ENCODE peak calls at places on chromosomes 11 and 22, in nine cellular contexts. J, F, C, Z, P, Q, T, U and O are unnamed samples.

GRCh38 chr11:101835465-101836063 is 79.2 kb upstream of the CEP126 start:
- DNase-seq in U (no peak), Z (no peak), T (no peak), P (no peak), C (no peak), J (no peak), F (no peak), Q (peak; percentile 26), O (no peak)

GRCh38 chr22:29268511-29269229 is 602 bp downstream of the EWSR1 start:
- DNase-seq in Z (peak; percentile 73), Q (peak; percentile 45), U (peak; percentile 69), C (peak; percentile 26), P (no peak), T (peak; percentile 69), J (peak; percentile 88), F (peak; percentile 61), O (no peak)

GRCh38 chr11:71456831-71457230 is 3.8 kb downstream of the NADSYN1 start:
- DNase-seq in J (peak; percentile 26), U (no peak), P (peak; percentile 19), T (no peak), Q (no peak), C (no peak), Z (no peak), F (no peak), O (no peak)

GRCh38 chr11:91932151-91932821 is 292.3 kb upstream of the FAT3 start:
- DNase-seq in Q (no peak), T (no peak), C (no peak), Z (no peak), U (no peak), F (no peak), P (no peak), J (peak; percentile 59), O (no peak)

GRCh38 chr22:25039255-25039654 is 86.7 kb downstream of the KIAA1671 start:
- DNase-seq in F (no peak), Q (no peak), U (no peak), J (no peak), Z (no peak), T (no peak), P (no peak), C (no peak), O (no peak)

GRCh38 chr11:8631395-8632110 is 37.5 kb upstream of the STK33 start:
- DNase-seq in C (peak; percentile 62), T (peak; percentile 69), Q (peak; percentile 82), U (no peak), Z (no peak), F (no peak), J (no peak), P (no peak), O (peak; percentile 40)

GRCh38 chr11:45335434-45335833 is 49.3 kb upstream of the SYT13 start:
- DNase-seq in U (no peak), J (no peak), Z (no peak), C (no peak), Q (no peak), T (no peak), F (no peak), P (no peak), O (no peak)

GRCh38 chr11:73969991-73970800 is 12.4 kb downstream of the UCP2 start:
- DNase-seq in C (no peak), F (no peak), Z (no peak), J (peak; percentile 53), Q (no peak), P (no peak), T (no peak), U (no peak), O (no peak)

GRCh38 chr11:124900464-124900863 is 2.8 kb upstream of the ROBO4 start:
- DNase-seq in F (no peak), Q (peak; percentile 92), T (peak; percentile 88), C (peak; percentile 88), U (no peak), J (no peak), P (no peak), Z (no peak), O (no peak)

GRCh38 chr22:26462051-26462450 is 21.5 kb downstream of the HPS4 start:
- DNase-seq in Z (no peak), C (no peak), U (no peak), T (no peak), F (no peak), Q (no peak), P (no peak), J (no peak), O (no peak)

GRCh38 chr11:2464451-2465165 is 19.8 kb downstream of the KCNQ1 start:
- DNase-seq in P (no peak), F (peak; percentile 23), Z (no peak), C (no peak), Q (no peak), T (no peak), U (no peak), J (no peak), O (no peak)

GRCh38 chr11:17154409-17155159 is 53.2 kb downstream of the PIK3C2A start:
- DNase-seq in Q (no peak), U (peak; percentile 16), Z (no peak), J (no peak), T (no peak), C (no peak), P (no peak), F (no peak), O (no peak)

GRCh38 chr11:63840356-63841060 is 1.6 kb downstream of the MARK2 start:
- DNase-seq in F (no peak), U (peak; percentile 46), J (no peak), Z (no peak), Q (no peak), C (peak; percentile 19), T (peak; percentile 9), P (no peak), O (no peak)

GRCh38 chr11:2420502-2421225 is 20.1 kb downstream of the TSSC4 start:
- DNase-seq in C (peak; percentile 40), T (peak; percentile 69), Q (peak; percentile 72), P (no peak), U (peak; percentile 75), J (peak; percentile 92), F (peak; percentile 77), Z (peak; percentile 82), O (peak; percentile 18)

GRCh38 chr22:39984006-39984405 is 10.7 kb upstream of the FAM83F start:
- DNase-seq in P (no peak), Q (peak; percentile 71), T (peak; percentile 33), J (no peak), C (peak; percentile 84), U (no peak), Z (no peak), F (no peak), O (no peak)

GRCh38 chr11:93850585-93851018 is at the start of gene VSTM5:
- DNase-seq in J (no peak), T (no peak), Z (no peak), P (no peak), U (no peak), F (no peak), Q (peak; percentile 70), C (no peak), O (no peak)
- H3K4me3 ChIP-seq in J (peak within 1 kb of the TSS; percentile 61), T (peak within 1 kb of the TSS; percentile 50), Z (peak within 1 kb of the TSS; percentile 45), P (peak within 1 kb of the TSS; percentile 13), U (no peak within 1 kb of the TSS), F (peak within 1 kb of the TSS; percentile 53), Q (peak within 1 kb of the TSS; percentile 32), C (peak within 1 kb of the TSS; percentile 27), O (no peak within 1 kb of the TSS)

DNA sequence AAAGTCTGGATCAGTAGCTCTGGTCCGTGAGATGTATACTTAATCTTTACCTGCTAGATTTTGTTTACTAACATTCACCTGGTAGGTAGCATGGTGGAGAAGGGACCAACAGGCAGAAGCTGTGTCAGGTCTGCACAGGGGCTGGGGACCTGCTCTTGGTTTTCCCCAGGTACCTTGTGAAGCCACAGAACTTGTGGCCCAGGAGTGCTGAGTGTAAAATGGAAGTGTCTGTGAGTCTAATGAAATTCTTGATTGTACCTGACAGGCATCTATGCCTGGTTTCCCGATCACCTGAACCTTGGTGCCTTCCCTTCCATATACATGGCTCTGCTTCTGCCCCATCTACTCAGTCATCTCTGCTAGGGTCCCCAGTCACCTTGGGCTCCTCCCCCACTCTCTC is 94.3 kb downstream of the CWC15 start:
- DNase-seq in T (no peak), J (no peak), P (no peak), U (no peak), Z (no peak), C (no peak), Q (no peak), F (no peak), O (no peak)
- TF ChIP-seq CTCF in T (no peak), J (no peak), P (no peak), U (no peak), Z (no peak), C (no peak), Q (no peak), F (no peak), O (no peak)

DNA sequence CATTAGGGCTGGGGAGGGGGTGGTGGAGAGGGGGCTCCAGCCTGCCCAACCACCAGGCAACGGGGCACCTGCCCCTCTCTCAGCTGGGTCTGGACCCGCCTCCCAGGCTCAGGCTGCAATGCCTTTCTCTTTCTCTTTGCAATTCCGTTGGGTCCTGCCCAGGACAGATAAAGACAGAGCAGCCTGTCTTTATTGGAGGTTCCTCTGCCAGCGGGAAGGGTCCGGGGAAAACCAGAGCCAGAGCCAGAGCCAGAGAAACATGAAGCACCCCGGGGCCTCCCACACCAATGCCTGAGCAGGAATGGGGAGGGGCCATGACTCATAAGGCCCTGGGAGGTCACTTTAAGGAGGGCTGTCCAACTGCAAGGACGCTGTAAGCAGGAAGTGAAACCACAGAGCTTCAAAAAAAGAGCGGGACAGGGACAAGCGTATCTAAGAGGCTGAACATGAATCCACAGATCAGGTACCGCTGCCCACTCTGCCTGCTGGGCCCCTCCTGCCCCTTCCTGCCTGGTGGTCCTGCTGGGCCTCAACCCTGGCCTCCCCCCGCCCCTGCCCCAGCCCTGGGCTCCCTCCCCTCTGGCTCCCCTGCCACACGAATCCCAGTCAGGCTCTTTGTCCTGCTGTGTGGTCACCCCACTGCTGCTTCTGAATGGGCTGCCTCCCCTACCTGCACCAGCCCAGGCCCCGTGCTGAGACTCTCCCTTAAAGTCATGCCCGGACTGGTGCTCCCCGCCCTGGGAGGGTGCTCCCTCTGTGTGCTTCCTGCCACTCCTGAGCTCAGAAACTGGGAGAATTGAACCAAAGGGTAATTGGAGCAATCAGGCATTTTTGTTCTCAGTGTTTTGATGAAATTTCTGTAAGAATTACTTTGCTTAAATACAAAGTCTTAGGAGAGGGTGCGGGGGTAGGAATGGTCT is at the start of gene APOBEC3B:
- DNase-seq in Z (peak; percentile 91), Q (peak; percentile 97), J (peak; percentile 95), P (peak; percentile 91), F (peak; percentile 87), T (peak; percentile 94), C (peak; percentile 93), U (peak; percentile 96), O (peak; percentile 78)
- H3K4me3 ChIP-seq in Z (peak within 1 kb of the TSS; percentile 44), Q (peak within 1 kb of the TSS; percentile 19), J (peak within 1 kb of the TSS; percentile 67), P (peak within 1 kb of the TSS; percentile 19), F (peak within 1 kb of the TSS; percentile 53), T (peak within 1 kb of the TSS; percentile 58), C (peak within 1 kb of the TSS; percentile 32), U (peak within 1 kb of the TSS; percentile 72), O (peak within 1 kb of the TSS; percentile 50)

DNA sequence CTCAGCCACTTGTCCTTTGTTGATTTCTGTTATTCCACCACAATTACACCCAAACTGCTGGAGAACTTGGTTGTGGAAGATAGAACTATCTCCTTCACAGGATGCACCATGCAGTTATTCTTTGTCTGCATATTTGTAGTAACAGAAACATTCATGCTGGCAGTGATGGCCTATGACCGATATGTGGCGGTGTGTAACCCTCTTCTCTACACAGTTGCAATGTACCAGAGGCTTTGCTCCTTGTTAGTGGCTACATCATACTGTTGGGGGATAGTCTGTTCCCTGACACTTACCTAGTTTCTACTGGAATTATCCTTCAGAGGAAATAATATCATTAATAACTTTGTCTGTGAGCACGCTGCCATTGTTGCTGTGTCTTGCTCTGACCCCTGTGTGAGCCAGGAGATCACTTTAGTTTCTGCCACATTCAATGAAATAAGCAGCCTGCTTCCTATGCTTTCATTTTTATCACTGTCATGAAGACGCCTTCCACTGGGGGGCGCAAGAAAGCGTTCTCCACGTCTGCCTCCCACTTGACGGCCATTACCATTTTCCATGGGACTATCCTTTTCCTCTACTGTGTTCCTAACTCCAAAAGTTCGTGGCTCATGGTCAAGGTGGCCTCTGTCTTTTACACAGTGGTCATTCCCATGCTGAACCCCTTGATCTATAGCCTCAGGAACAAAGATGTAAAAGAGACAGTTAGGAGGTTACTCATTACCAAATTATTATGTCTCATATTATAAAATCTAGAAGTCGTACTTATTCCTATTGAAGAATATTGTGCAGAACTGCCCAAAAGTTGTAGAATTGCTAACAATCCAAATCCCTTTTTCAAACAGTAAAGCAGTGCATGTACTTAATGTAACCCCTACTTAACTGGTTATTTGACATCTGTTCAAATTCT is 53.2 kb downstream of the OR4C6 start:
- DNase-seq in Q (no peak), F (no peak), U (peak; percentile 42), J (no peak), T (no peak), C (no peak), Z (peak; percentile 64), P (no peak), O (no peak)
- TF ChIP-seq CTCF in Q (peak; percentile 10), F (no peak), U (peak; percentile 29), J (no peak), T (no peak), C (no peak), Z (peak; percentile 54), P (peak; percentile 16), O (peak; percentile 46)